ENCODE peak calls at places on chromosomes 16 and 17, in five cellular contexts. A, U, E, N and T are unnamed samples.

GRCh38 chr17:4782652-4783051 is 3.5 kb downstream of the VMO1 start:
- DNase-seq in A (no peak), U (no peak), E (no peak), N (no peak), T (peak; percentile 54)

GRCh38 chr17:74274703-74275340 is 788 bp downstream of the DNAI2 start:
- DNase-seq in A (no peak), U (no peak), E (no peak), N (no peak), T (no peak)

GRCh38 chr16:87924937-87925670 is 11.2 kb downstream of the CA5A start:
- DNase-seq in A (no peak), U (no peak), E (no peak), N (no peak), T (no peak)

GRCh38 chr17:18999911-19000310 is 4.7 kb downstream of the FAM83G start:
- DNase-seq in A (no peak), U (no peak), E (no peak), N (no peak), T (no peak)

GRCh38 chr16:25256821-25257503 is 683 bp downstream of the ZKSCAN2 start:
- DNase-seq in A (peak; percentile 22), U (peak; percentile 40), E (peak; percentile 27), N (no peak), T (peak; percentile 53)

GRCh38 chr17:18963126-18964017 is 11.4 kb downstream of the SLC5A10 start:
- DNase-seq in A (no peak), U (no peak), E (no peak), N (no peak), T (no peak)

GRCh38 chr17:77449908-77450741 is 309.4 kb downstream of the SEC14L1 start:
- DNase-seq in A (no peak), U (peak; percentile 92), E (no peak), N (no peak), T (peak; percentile 62)

GRCh38 chr17:74737299-74738050 is 419 bp downstream of the RAB37 start:
- DNase-seq in A (peak; percentile 72), U (peak; percentile 55), E (no peak), N (peak; percentile 59), T (peak; percentile 92)

GRCh38 chr16:80743273-80743672 is 61.1 kb downstream of the CDYL2 start:
- DNase-seq in A (no peak), U (no peak), E (no peak), N (no peak), T (no peak)

GRCh38 chr17:5832886-5833285 is 237.3 kb upstream of the WSCD1 start:
- DNase-seq in A (peak; percentile 62), U (peak; percentile 37), E (peak; percentile 86), N (peak; percentile 58), T (peak; percentile 84)

GRCh38 chr16:4241601-4242270 is at the start of gene SRL:
- DNase-seq in A (no peak), U (no peak), E (no peak), N (no peak), T (no peak)

GRCh38 chr16:85881436-85881835 is 17.5 kb upstream of the IRF8 start:
- DNase-seq in A (no peak), U (no peak), E (no peak), N (no peak), T (no peak)

GRCh38 chr16:54030451-54030850 is 256.1 kb downstream of the IRX3 start:
- DNase-seq in A (no peak), U (no peak), E (no peak), N (no peak), T (no peak)

GRCh38 chr17:1039511-1040215 is 42.7 kb downstream of the TIMM22 start:
- DNase-seq in A (no peak), U (no peak), E (no peak), N (no peak), T (no peak)

GRCh38 chr16:5064915-5065314 is 841 bp downstream of the C16orf89 start:
- DNase-seq in A (no peak), U (no peak), E (no peak), N (no peak), T (no peak)

GRCh38 chr16:86609115-86609514 is 30.8 kb downstream of the FOXL1 start:
- DNase-seq in A (peak; percentile 30), U (no peak), E (no peak), N (no peak), T (no peak)

GRCh38 chr16:89012622-89012995 is 35.6 kb upstream of the CBFA2T3 start:
- DNase-seq in A (no peak), U (no peak), E (no peak), N (no peak), T (no peak)

GRCh38 chr16:85750827-85751641 is at the start of gene C16orf74:
- DNase-seq in A (peak; percentile 32), U (no peak), E (no peak), N (no peak), T (peak; percentile 69)

GRCh38 chr17:62062313-62062712 is 2.8 kb downstream of the MED13 start:
- DNase-seq in A (no peak), U (no peak), E (no peak), N (no peak), T (no peak)

GRCh38 chr17:47797797-47798196 is 23.8 kb downstream of the OSBPL7 start:
- DNase-seq in A (no peak), U (no peak), E (no peak), N (no peak), T (peak; percentile 42)

GRCh38 chr17:62882878-62883277 is 74.8 kb upstream of the MARCHF10 start:
- DNase-seq in A (peak; percentile 29), U (no peak), E (no peak), N (no peak), T (no peak)

GRCh38 chr16:11621539-11621919 is 34.8 kb upstream of the LITAF start:
- DNase-seq in A (no peak), U (no peak), E (no peak), N (no peak), T (no peak)

GRCh38 chr17:67602974-67603373 is 114.8 kb upstream of the NOL11 start:
- DNase-seq in A (peak; percentile 61), U (peak; percentile 71), E (peak; percentile 13), N (peak; percentile 56), T (peak; percentile 87)

GRCh38 chr17:77445908-77446535 is 305.3 kb downstream of the SEC14L1 start:
- DNase-seq in A (no peak), U (no peak), E (no peak), N (no peak), T (no peak)

GRCh38 chr17:79028496-79029326 is 4.7 kb downstream of the C1QTNF1 start:
- DNase-seq in A (no peak), U (peak; percentile 39), E (no peak), N (no peak), T (no peak)

GRCh38 chr16:66130296-66130910 is 236.1 kb upstream of the CDH5 start:
- DNase-seq in A (no peak), U (no peak), E (no peak), N (no peak), T (no peak)

GRCh38 chr17:32445075-32445427 is 741 bp downstream of the PSMD11 start:
- DNase-seq in A (peak; percentile 61), U (peak; percentile 37), E (no peak), N (no peak), T (peak; percentile 55)

GRCh38 chr16:8893426-8893825 is 11.3 kb downstream of the LITAFD start:
- DNase-seq in A (no peak), U (no peak), E (no peak), N (no peak), T (peak; percentile 32)

GRCh38 chr16:8890549-8890921 is 8.4 kb downstream of the LITAFD start:
- DNase-seq in A (no peak), U (no peak), E (no peak), N (no peak), T (no peak)

GRCh38 chr16:8894736-8895334 is 12.7 kb downstream of the LITAFD start:
- DNase-seq in A (no peak), U (no peak), E (no peak), N (no peak), T (no peak)

GRCh38 chr16:8892101-8892575 is 10.0 kb downstream of the LITAFD start:
- DNase-seq in A (no peak), U (no peak), E (no peak), N (no peak), T (no peak)

DNA sequence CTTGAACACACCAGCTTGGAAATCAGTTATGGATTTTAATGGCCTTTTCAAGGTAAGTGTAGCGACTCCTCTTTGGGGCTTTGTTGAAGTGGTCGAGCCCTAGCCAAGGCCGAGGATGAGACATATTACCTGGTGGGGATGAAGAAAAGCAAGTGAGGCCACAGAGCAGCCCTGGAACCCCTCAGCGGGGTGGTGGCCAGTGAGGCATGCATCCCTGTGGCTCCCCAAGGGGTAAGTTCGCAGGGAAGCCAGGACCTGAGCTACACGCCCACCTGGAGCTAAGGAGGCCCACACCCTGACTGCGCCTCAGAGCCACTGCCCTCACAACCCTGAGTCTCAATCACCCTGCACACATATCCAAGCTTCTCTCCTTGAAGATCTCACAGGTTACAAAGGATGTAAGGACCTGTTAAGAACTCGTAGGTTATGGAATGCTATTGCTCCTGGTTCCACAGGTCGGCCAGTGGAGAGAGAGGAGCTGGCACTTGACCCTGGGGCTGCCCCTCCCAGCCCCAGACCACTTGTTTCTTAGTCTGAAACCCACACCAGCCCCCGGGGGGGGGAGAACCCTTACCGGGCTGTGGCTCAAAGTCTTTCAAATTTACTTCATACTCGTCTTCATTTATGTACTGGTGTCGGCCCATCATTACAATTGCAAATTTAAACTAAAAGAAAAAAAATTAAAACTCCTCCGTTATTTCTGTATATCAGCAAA is 12.0 kb downstream of the LITAFD start:
- DNase-seq in A (no peak), U (no peak), E (no peak), N (no peak), T (no peak)
- TF ChIP-seq REST in A (no peak), U (no peak), E (no peak), N (no peak), T (no peak)

GRCh38 chr17:72657467-72658317 is 434.8 kb downstream of the SLC39A11 start:
- DNase-seq in A (peak; percentile 60), U (peak; percentile 41), E (no peak), N (no peak), T (peak; percentile 22)
- TF ChIP-seq REST in A (no peak), U (no peak), E (no peak), N (no peak), T (no peak)

GRCh38 chr17:16358394-16358793 is 5.1 kb upstream of the CENPV start:
- DNase-seq in A (no peak), U (no peak), E (no peak), N (no peak), T (no peak)

GRCh38 chr17:16361874-16362273 is 8.6 kb upstream of the CENPV start:
- DNase-seq in A (no peak), U (no peak), E (no peak), N (no peak), T (no peak)

DNA sequence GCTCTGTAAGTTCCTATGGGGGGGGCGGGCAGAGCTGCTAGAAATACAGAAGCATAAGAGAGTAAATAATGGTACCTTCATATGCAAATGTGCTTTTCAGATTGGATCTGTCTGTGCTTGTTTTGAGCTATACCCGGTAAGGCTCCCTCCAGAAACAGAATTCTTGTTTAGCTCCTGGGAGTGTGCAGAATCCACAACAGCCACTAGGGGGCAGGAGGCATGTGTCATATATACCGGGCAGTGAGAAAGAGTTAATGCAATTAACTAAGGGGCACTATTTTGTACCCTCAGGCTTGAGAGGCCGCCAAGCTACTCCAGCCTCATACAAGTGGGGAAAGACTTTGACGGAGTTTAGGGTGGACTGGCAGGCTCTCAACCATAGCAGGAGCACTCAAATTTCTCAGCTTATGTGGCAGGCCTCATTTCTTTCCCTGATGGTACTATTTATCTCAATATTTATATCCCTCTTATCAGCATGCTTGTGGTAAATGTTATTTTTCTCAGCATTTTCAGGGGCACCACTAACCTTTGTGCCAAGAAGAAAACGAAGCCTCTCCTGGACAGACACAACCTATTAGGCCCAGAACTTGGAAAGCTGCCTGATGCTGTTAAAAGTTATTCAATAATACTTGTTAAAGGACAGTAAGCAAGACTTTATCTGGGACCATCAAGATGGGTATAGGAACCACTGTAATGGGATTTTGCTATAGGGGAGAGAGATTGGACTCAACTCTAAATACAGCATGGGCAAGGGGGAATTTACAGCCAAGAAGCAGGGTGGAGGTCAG is 10.7 kb upstream of the CENPV start:
- DNase-seq in A (peak; percentile 84), U (peak; percentile 66), E (no peak), N (peak; percentile 72), T (peak; percentile 94)
- TF ChIP-seq REST in A (no peak), U (no peak), E (no peak), N (no peak), T (no peak)

GRCh38 chr16:57618306-57619132 is 9.9 kb upstream of the ADGRG1 start:
- DNase-seq in A (no peak), U (no peak), E (no peak), N (no peak), T (no peak)
- TF ChIP-seq REST in A (no peak), U (no peak), E (no peak), N (no peak), T (no peak)